ENCODE peak calls at places on chromosomes 4 and X, in eight cellular contexts. F is endothelial cell, Q is transverse colon, M is endothelial cell of umbilical vein, W is H4, J is G401, E is mesenchymal stem cell, Z is NCI-H2107. A is an unnamed sample.

GRCh38 chr4:119025916-119026661 is 109.5 kb upstream of the MYOZ2 start:
- DNase-seq in Q (peak), E (peak), F (no peak), W (peak), M (no peak), Z (no peak), J (no peak), A (peak)

GRCh38 chr4:33149658-33150057 is 2429.5 kb downstream of the PCDH7 start:
- DNase-seq in J (no peak), E (no peak), M (no peak), F (no peak), W (no peak), Z (no peak), Q (no peak), A (no peak)

GRCh38 chr4:164819366-164819765 is 57.6 kb upstream of the APELA start:
- DNase-seq in M (no peak), F (no peak), J (no peak), Z (no peak), W (no peak), Q (no peak), E (no peak), A (no peak)

GRCh38 chr4:96126227-96126626 is 286.3 kb downstream of the PDHA2 start:
- DNase-seq in M (no peak), F (no peak), J (no peak), Z (no peak), W (no peak), E (no peak), Q (no peak), A (no peak)

GRCh38 chr4:67721770-67722597 is 21.0 kb upstream of the UBA6 start:
- DNase-seq in Z (no peak), M (peak), F (no peak), E (peak), Q (no peak), J (no peak), W (peak), A (peak)

GRCh38 chrX:103498786-103499185 is 20.5 kb downstream of the RAB40A start:
- DNase-seq in M (no peak), Z (no peak), J (no peak), Q (no peak), E (no peak), F (no peak), W (no peak), A (no peak)

GRCh38 chr4:47528651-47529050 is 43.6 kb downstream of the ATP10D start:
- DNase-seq in Q (no peak), M (no peak), J (no peak), E (peak), Z (no peak), F (no peak), W (peak), A (peak)

GRCh38 chrX:65587616-65588526 is 53.3 kb upstream of the LAS1L start:
- DNase-seq in J (no peak), F (no peak), E (no peak), Z (no peak), Q (peak), M (peak), W (peak), A (peak)

GRCh38 chrX:22699591-22700091 is 300.1 kb upstream of the DDX53 start:
- DNase-seq in Q (no peak), Z (no peak), E (peak), M (peak), F (no peak), J (peak), W (peak), A (no peak)

GRCh38 chrX:2463973-2464676 is 36.7 kb downstream of the DHRSX start:
- DNase-seq in Z (no peak), Q (no peak), E (no peak), F (no peak), M (no peak), J (peak), W (no peak), A (peak)

GRCh38 chrX:42089014-42089413 is 165.7 kb upstream of the CASK start:
- DNase-seq in E (no peak), F (no peak), J (no peak), M (no peak), Z (no peak), Q (no peak), W (no peak), A (no peak)

GRCh38 chr4:147943159-147943638 is 211.3 kb downstream of the ARHGAP10 start:
- DNase-seq in J (no peak), W (no peak), Z (no peak), F (no peak), E (no peak), Q (no peak), M (no peak), A (no peak)

GRCh38 chrX:70476934-70477733 is 32.5 kb downstream of the DLG3 start:
- DNase-seq in J (no peak), W (peak), M (peak), E (peak), Q (peak), F (peak), Z (no peak), A (peak)

GRCh38 chr4:56843421-56843899 is 22.0 kb upstream of the SPINK2 start:
- DNase-seq in J (no peak), Z (no peak), F (no peak), M (no peak), W (no peak), E (no peak), Q (no peak), A (peak)

GRCh38 chr4:45539142-45539814 is 584.6 kb downstream of the GABRG1 start:
- DNase-seq in E (no peak), J (no peak), Z (no peak), Q (no peak), F (no peak), W (no peak), M (no peak), A (no peak)

GRCh38 chrX:48083212-48083611 is 11.8 kb upstream of the ZNF630 start:
- DNase-seq in M (peak), Q (peak), Z (peak), F (peak), W (peak), E (peak), J (peak), A (peak)

GRCh38 chr4:53596901-53597300 is 5.6 kb upstream of the LNX1 start:
- DNase-seq in Z (no peak), Q (no peak), M (no peak), W (no peak), E (no peak), J (no peak), F (no peak), A (no peak)

GRCh38 chr4:101418055-101418454 is 70.7 kb upstream of the PPP3CA start:
- DNase-seq in W (no peak), F (no peak), J (no peak), M (peak), E (peak), Z (no peak), Q (peak), A (no peak)

GRCh38 chrX:118496763-118497079 is 1.1 kb downstream of the DOCK11 start:
- DNase-seq in Z (no peak), F (no peak), W (no peak), J (no peak), E (no peak), Q (no peak), M (no peak), A (no peak)

GRCh38 chr4:1231637-1232360 is 17.1 kb downstream of the CTBP1 start:
- DNase-seq in J (no peak), M (no peak), F (no peak), Q (no peak), E (no peak), Z (no peak), W (no peak), A (no peak)

GRCh38 chr4:153973942-153974341 is 185.1 kb upstream of the SFRP2 start:
- DNase-seq in Q (no peak), M (no peak), E (no peak), W (no peak), Z (no peak), J (no peak), F (no peak), A (no peak)

GRCh38 chr4:13527983-13528822 is 16.1 kb downstream of the NKX3-2 start:
- DNase-seq in M (no peak), W (no peak), F (no peak), Z (no peak), J (no peak), Q (no peak), E (peak), A (no peak)

GRCh38 chr4:2247128-2248043 is 5.5 kb upstream of the HAUS3 start:
- DNase-seq in J (no peak), W (peak), Q (no peak), E (no peak), Z (no peak), M (no peak), F (peak), A (no peak)

GRCh38 chrX:124257924-124258706 is 74.3 kb upstream of the TEX13D start:
- DNase-seq in M (no peak), W (no peak), Z (no peak), Q (no peak), E (no peak), J (peak), F (no peak), A (no peak)

GRCh38 chr4:24434193-24434728 is 150.1 kb downstream of the DHX15 start:
- DNase-seq in Q (no peak), Z (no peak), J (peak), E (no peak), M (no peak), W (no peak), F (no peak), A (no peak)

GRCh38 chr4:11700751-11701226 is 272.1 kb upstream of the HS3ST1 start:
- DNase-seq in J (no peak), Q (no peak), M (no peak), W (peak), F (no peak), E (peak), Z (no peak), A (peak)

GRCh38 chrX:22323541-22323940 is 50.8 kb downstream of the CBLL2 start:
- DNase-seq in J (no peak), W (peak), F (no peak), Z (no peak), E (peak), M (peak), Q (no peak), A (peak)

GRCh38 chrX:1754077-1754476 is 139.2 kb downstream of the ASMT start:
- DNase-seq in Q (no peak), Z (no peak), F (no peak), J (no peak), M (no peak), W (peak), E (no peak), A (no peak)

GRCh38 chr4:105170703-105171102 is 24.0 kb downstream of the TET2 start:
- DNase-seq in Q (no peak), J (no peak), W (no peak), E (no peak), M (no peak), F (no peak), Z (no peak), A (no peak)

GRCh38 chr4:3401436-3402171 is 40.2 kb upstream of the HGFAC start:
- DNase-seq in M (no peak), Q (no peak), E (no peak), F (no peak), Z (no peak), J (no peak), W (no peak), A (peak)

GRCh38 chr4:56752985-56753384 is 68.5 kb downstream of the SPINK2 start:
- DNase-seq in F (no peak), Z (no peak), M (peak), E (no peak), Q (peak), W (no peak), J (peak), A (no peak)

GRCh38 chrX:9338986-9339385 is 125.9 kb upstream of the TBL1X start:
- DNase-seq in W (no peak), E (no peak), J (no peak), Q (no peak), Z (no peak), M (peak), F (no peak), A (no peak)

GRCh38 chr4:139470997-139471665 is 17.2 kb downstream of the RAB33B start:
- DNase-seq in Q (no peak), Z (no peak), J (no peak), E (no peak), W (no peak), M (no peak), F (no peak), A (no peak)

GRCh38 chr4:83208776-83209365 is 75.7 kb downstream of the COQ2 start:
- DNase-seq in E (peak), Q (no peak), W (no peak), J (no peak), M (no peak), F (no peak), Z (no peak), A (peak)

GRCh38 chr4:54165438-54165837 is 63.7 kb upstream of the PDGFRA start:
- DNase-seq in Z (no peak), J (no peak), F (no peak), M (no peak), Q (no peak), W (peak), E (peak), A (peak)

GRCh38 chr4:528296-528695 is 29.3 kb downstream of the PIGG start:
- DNase-seq in F (no peak), Z (no peak), J (no peak), M (no peak), E (no peak), W (no peak), Q (no peak), A (no peak)

GRCh38 chr4:175456131-175456530 is 355.9 kb downstream of the GPM6A start:
- DNase-seq in W (no peak), E (no peak), Q (no peak), J (no peak), F (no peak), M (no peak), Z (no peak), A (no peak)

GRCh38 chr4:112536123-112536522 is 20.1 kb upstream of the NEUROG2 start:
- DNase-seq in Z (no peak), M (no peak), E (no peak), F (no peak), Q (no peak), W (no peak), J (no peak), A (no peak)

A was measured in fibroblast of villous mesenchyme.